ENCODE peak calls at places on chromosomes 1 and 21, in nine cellular contexts. One of them, this sample, is unnamed.

GRCh38 chr1:45299981-45300668 is 26.6 kb upstream of the HPDL start:
- DNase-seq in AG10803: peak
- DNase-seq in esophagus muscularis mucosa: no peak
- DNase-seq in right atrium auricular region: peak
- DNase-seq in tibial artery: peak
- DNase-seq in thoracic aorta: no peak
- DNase-seq in body of pancreas: peak
- DNase-seq in foreskin fibroblast: peak
- DNase-seq in AG09319: peak
- DNase-seq in this sample: no peak

GRCh38 chr1:1334835-1335234 is 3.8 kb downstream of the TAS1R3 start:
- DNase-seq in AG10803: no peak
- DNase-seq in esophagus muscularis mucosa: no peak
- DNase-seq in right atrium auricular region: no peak
- DNase-seq in tibial artery: no peak
- DNase-seq in thoracic aorta: no peak
- DNase-seq in body of pancreas: no peak
- DNase-seq in foreskin fibroblast: no peak
- DNase-seq in AG09319: no peak
- DNase-seq in this sample: no peak

GRCh38 chr1:230902349-230902923 is 34.1 kb upstream of the C1orf198 start:
- DNase-seq in AG10803: no peak
- DNase-seq in esophagus muscularis mucosa: no peak
- DNase-seq in right atrium auricular region: no peak
- DNase-seq in tibial artery: no peak
- DNase-seq in thoracic aorta: no peak
- DNase-seq in body of pancreas: no peak
- DNase-seq in foreskin fibroblast: no peak
- DNase-seq in AG09319: no peak
- DNase-seq in this sample: no peak

GRCh38 chr1:226154593-226154992 is 31.9 kb downstream of the ACBD3 start:
- DNase-seq in AG10803: no peak
- DNase-seq in esophagus muscularis mucosa: no peak
- DNase-seq in right atrium auricular region: no peak
- DNase-seq in tibial artery: no peak
- DNase-seq in thoracic aorta: no peak
- DNase-seq in body of pancreas: no peak
- DNase-seq in foreskin fibroblast: no peak
- DNase-seq in AG09319: no peak
- DNase-seq in this sample: no peak

GRCh38 chr1:30386145-30386926 is 337.0 kb downstream of the MATN1 start:
- DNase-seq in AG10803: no peak
- DNase-seq in esophagus muscularis mucosa: no peak
- DNase-seq in right atrium auricular region: no peak
- DNase-seq in tibial artery: no peak
- DNase-seq in thoracic aorta: no peak
- DNase-seq in body of pancreas: no peak
- DNase-seq in foreskin fibroblast: no peak
- DNase-seq in AG09319: no peak
- DNase-seq in this sample: no peak

GRCh38 chr1:22662318-22662717 is 9.3 kb downstream of the C1QB start:
- DNase-seq in AG10803: no peak
- DNase-seq in esophagus muscularis mucosa: no peak
- DNase-seq in right atrium auricular region: no peak
- DNase-seq in tibial artery: peak
- DNase-seq in thoracic aorta: no peak
- DNase-seq in body of pancreas: no peak
- DNase-seq in foreskin fibroblast: no peak
- DNase-seq in AG09319: no peak
- DNase-seq in this sample: no peak

GRCh38 chr1:91650764-91651163 is 150.1 kb downstream of the CDC7 start:
- DNase-seq in AG10803: peak
- DNase-seq in esophagus muscularis mucosa: peak
- DNase-seq in right atrium auricular region: peak
- DNase-seq in tibial artery: peak
- DNase-seq in thoracic aorta: peak
- DNase-seq in body of pancreas: peak
- DNase-seq in foreskin fibroblast: peak
- DNase-seq in AG09319: peak
- DNase-seq in this sample: peak

GRCh38 chr1:199808110-199808870 is 219.2 kb upstream of the NR5A2 start:
- DNase-seq in AG10803: peak
- DNase-seq in esophagus muscularis mucosa: peak
- DNase-seq in right atrium auricular region: no peak
- DNase-seq in tibial artery: no peak
- DNase-seq in thoracic aorta: no peak
- DNase-seq in body of pancreas: no peak
- DNase-seq in foreskin fibroblast: no peak
- DNase-seq in AG09319: no peak
- DNase-seq in this sample: no peak

GRCh38 chr1:153245466-153245865 is 14.0 kb upstream of the LORICRIN start:
- DNase-seq in AG10803: no peak
- DNase-seq in esophagus muscularis mucosa: peak
- DNase-seq in right atrium auricular region: peak
- DNase-seq in tibial artery: no peak
- DNase-seq in thoracic aorta: no peak
- DNase-seq in body of pancreas: no peak
- DNase-seq in foreskin fibroblast: no peak
- DNase-seq in AG09319: no peak
- DNase-seq in this sample: no peak

GRCh38 chr1:101520302-101520701 is 283.5 kb downstream of the S1PR1 start:
- DNase-seq in AG10803: peak
- DNase-seq in esophagus muscularis mucosa: no peak
- DNase-seq in right atrium auricular region: no peak
- DNase-seq in tibial artery: no peak
- DNase-seq in thoracic aorta: no peak
- DNase-seq in body of pancreas: peak
- DNase-seq in foreskin fibroblast: peak
- DNase-seq in AG09319: peak
- DNase-seq in this sample: no peak

GRCh38 chr1:213231795-213232231 is 180.8 kb downstream of the RPS6KC1 start:
- DNase-seq in AG10803: no peak
- DNase-seq in esophagus muscularis mucosa: no peak
- DNase-seq in right atrium auricular region: no peak
- DNase-seq in tibial artery: no peak
- DNase-seq in thoracic aorta: no peak
- DNase-seq in body of pancreas: no peak
- DNase-seq in foreskin fibroblast: peak
- DNase-seq in AG09319: no peak
- DNase-seq in this sample: no peak

GRCh38 chr1:23619299-23620188 is 60.2 kb upstream of the ID3 start:
- DNase-seq in AG10803: no peak
- DNase-seq in esophagus muscularis mucosa: no peak
- DNase-seq in right atrium auricular region: no peak
- DNase-seq in tibial artery: no peak
- DNase-seq in thoracic aorta: no peak
- DNase-seq in body of pancreas: peak
- DNase-seq in foreskin fibroblast: no peak
- DNase-seq in AG09319: no peak
- DNase-seq in this sample: no peak

GRCh38 chr1:63867429-63868176 is 93.8 kb downstream of the ROR1 start:
- DNase-seq in AG10803: no peak
- DNase-seq in esophagus muscularis mucosa: no peak
- DNase-seq in right atrium auricular region: no peak
- DNase-seq in tibial artery: no peak
- DNase-seq in thoracic aorta: no peak
- DNase-seq in body of pancreas: no peak
- DNase-seq in foreskin fibroblast: no peak
- DNase-seq in AG09319: no peak
- DNase-seq in this sample: no peak

GRCh38 chr1:151058682-151059341 is 610 bp downstream of the CDC42SE1 start:
- DNase-seq in AG10803: peak
- DNase-seq in esophagus muscularis mucosa: no peak
- DNase-seq in right atrium auricular region: no peak
- DNase-seq in tibial artery: no peak
- DNase-seq in thoracic aorta: no peak
- DNase-seq in body of pancreas: peak
- DNase-seq in foreskin fibroblast: no peak
- DNase-seq in AG09319: no peak
- DNase-seq in this sample: no peak

GRCh38 chr21:37155216-37155615 is 82.2 kb downstream of the TTC3 start:
- DNase-seq in AG10803: peak
- DNase-seq in esophagus muscularis mucosa: no peak
- DNase-seq in right atrium auricular region: no peak
- DNase-seq in tibial artery: no peak
- DNase-seq in thoracic aorta: no peak
- DNase-seq in body of pancreas: no peak
- DNase-seq in foreskin fibroblast: no peak
- DNase-seq in AG09319: no peak
- DNase-seq in this sample: no peak
- TF ChIP-seq CTCF in AG10803: no peak
- TF ChIP-seq CTCF in esophagus muscularis mucosa: no peak
- TF ChIP-seq CTCF in right atrium auricular region: no peak
- TF ChIP-seq CTCF in tibial artery: no peak
- TF ChIP-seq CTCF in thoracic aorta: no peak
- TF ChIP-seq CTCF in body of pancreas: no peak
- TF ChIP-seq CTCF in foreskin fibroblast: no peak
- TF ChIP-seq CTCF in AG09319: no peak
- TF ChIP-seq CTCF in this sample: no peak

DNA sequence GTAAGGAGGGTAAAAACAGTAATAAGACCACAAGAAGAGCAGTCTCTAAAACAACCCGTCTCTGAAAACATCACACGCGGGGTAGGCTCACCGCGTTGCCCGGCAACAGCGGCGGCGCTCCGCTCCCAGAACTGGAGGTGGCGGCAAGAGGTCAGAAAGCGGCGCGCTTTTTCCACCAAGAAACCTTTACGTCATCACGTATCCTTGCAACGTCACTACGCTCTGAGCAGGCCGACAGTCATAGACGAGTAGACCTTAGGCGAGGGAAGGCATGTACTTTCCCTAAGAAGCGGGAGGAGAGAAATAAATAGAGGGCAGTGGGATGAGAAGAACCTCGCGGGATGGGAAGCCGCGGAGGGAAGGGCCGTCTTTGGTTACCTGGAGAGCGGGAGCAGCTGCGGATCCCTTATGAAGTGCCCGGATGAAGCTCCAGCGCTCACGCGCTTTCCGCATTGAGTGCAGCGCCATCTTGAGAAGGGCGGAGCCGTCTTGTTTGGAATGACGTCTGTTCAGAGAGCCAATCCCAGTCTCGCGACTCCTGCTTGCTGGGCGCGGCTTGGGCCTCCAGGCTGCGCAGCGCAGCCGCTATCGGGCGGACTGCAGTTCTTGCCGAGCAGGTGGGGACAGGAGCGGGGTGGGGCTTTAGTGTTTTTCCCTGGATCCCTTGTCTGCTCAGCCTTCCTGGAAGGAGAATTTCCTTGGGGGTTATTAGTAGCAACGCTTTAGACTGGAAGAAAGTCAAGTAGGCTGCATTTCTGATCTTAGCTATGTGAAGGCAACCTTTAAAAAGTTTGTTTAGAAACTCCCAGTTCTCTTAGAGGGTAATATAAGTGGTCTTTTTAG is at the start of gene WARS2:
- DNase-seq in AG10803: peak
- DNase-seq in esophagus muscularis mucosa: peak
- DNase-seq in right atrium auricular region: peak
- DNase-seq in tibial artery: peak
- DNase-seq in thoracic aorta: peak
- DNase-seq in body of pancreas: peak
- DNase-seq in foreskin fibroblast: peak
- DNase-seq in AG09319: peak
- DNase-seq in this sample: peak
- TF ChIP-seq CTCF in AG10803: peak
- TF ChIP-seq CTCF in esophagus muscularis mucosa: no peak
- TF ChIP-seq CTCF in right atrium auricular region: peak
- TF ChIP-seq CTCF in tibial artery: no peak
- TF ChIP-seq CTCF in thoracic aorta: no peak
- TF ChIP-seq CTCF in body of pancreas: no peak
- TF ChIP-seq CTCF in foreskin fibroblast: no peak
- TF ChIP-seq CTCF in AG09319: peak
- TF ChIP-seq CTCF in this sample: no peak

GRCh38 chr1:54668567-54668966 is 27.0 kb downstream of the MROH7 start:
- DNase-seq in AG10803: no peak
- DNase-seq in esophagus muscularis mucosa: no peak
- DNase-seq in right atrium auricular region: no peak
- DNase-seq in tibial artery: no peak
- DNase-seq in thoracic aorta: no peak
- DNase-seq in body of pancreas: no peak
- DNase-seq in foreskin fibroblast: no peak
- DNase-seq in AG09319: no peak
- DNase-seq in this sample: no peak

GRCh38 chr1:54666333-54666732 is 24.7 kb downstream of the MROH7 start:
- DNase-seq in AG10803: no peak
- DNase-seq in esophagus muscularis mucosa: no peak
- DNase-seq in right atrium auricular region: no peak
- DNase-seq in tibial artery: no peak
- DNase-seq in thoracic aorta: no peak
- DNase-seq in body of pancreas: no peak
- DNase-seq in foreskin fibroblast: no peak
- DNase-seq in AG09319: no peak
- DNase-seq in this sample: no peak

GRCh38 chr1:54665852-54666251 is 24.3 kb downstream of the MROH7 start:
- DNase-seq in AG10803: no peak
- DNase-seq in esophagus muscularis mucosa: no peak
- DNase-seq in right atrium auricular region: no peak
- DNase-seq in tibial artery: no peak
- DNase-seq in thoracic aorta: no peak
- DNase-seq in body of pancreas: no peak
- DNase-seq in foreskin fibroblast: no peak
- DNase-seq in AG09319: no peak
- DNase-seq in this sample: no peak

GRCh38 chr1:54664364-54664763 is 22.8 kb downstream of the MROH7 start:
- DNase-seq in AG10803: no peak
- DNase-seq in esophagus muscularis mucosa: no peak
- DNase-seq in right atrium auricular region: no peak
- DNase-seq in tibial artery: no peak
- DNase-seq in thoracic aorta: no peak
- DNase-seq in body of pancreas: no peak
- DNase-seq in foreskin fibroblast: no peak
- DNase-seq in AG09319: no peak
- DNase-seq in this sample: no peak

DNA sequence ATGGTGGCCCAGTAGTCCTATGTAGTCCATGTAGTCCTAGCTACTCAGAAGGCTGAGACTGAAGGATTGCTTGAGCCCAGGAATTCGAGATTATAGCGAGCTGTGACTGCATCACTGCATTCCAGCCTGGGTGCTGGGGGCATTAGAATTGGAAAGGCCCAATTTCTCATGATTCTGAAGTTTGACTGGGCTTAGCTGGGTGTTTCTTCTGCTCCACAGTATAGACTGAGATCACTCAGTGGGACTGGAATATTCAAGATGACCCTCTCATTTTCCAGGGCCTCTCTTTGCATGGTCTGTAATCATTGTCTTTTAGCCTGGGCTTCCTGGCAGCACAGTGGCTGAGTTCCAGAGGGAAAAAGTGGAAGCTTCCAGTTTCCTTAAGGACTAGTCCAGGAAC is 26.2 kb downstream of the MROH7 start:
- DNase-seq in AG10803: no peak
- DNase-seq in esophagus muscularis mucosa: no peak
- DNase-seq in right atrium auricular region: no peak
- DNase-seq in tibial artery: no peak
- DNase-seq in thoracic aorta: no peak
- DNase-seq in body of pancreas: no peak
- DNase-seq in foreskin fibroblast: no peak
- DNase-seq in AG09319: no peak
- DNase-seq in this sample: no peak
- TF ChIP-seq CTCF in AG10803: no peak
- TF ChIP-seq CTCF in esophagus muscularis mucosa: no peak
- TF ChIP-seq CTCF in right atrium auricular region: no peak
- TF ChIP-seq CTCF in tibial artery: no peak
- TF ChIP-seq CTCF in thoracic aorta: no peak
- TF ChIP-seq CTCF in body of pancreas: no peak
- TF ChIP-seq CTCF in foreskin fibroblast: no peak
- TF ChIP-seq CTCF in AG09319: no peak
- TF ChIP-seq CTCF in this sample: no peak

GRCh38 chr1:156419863-156420208 is 50.8 kb downstream of the RHBG start:
- DNase-seq in AG10803: no peak
- DNase-seq in esophagus muscularis mucosa: no peak
- DNase-seq in right atrium auricular region: no peak
- DNase-seq in tibial artery: no peak
- DNase-seq in thoracic aorta: no peak
- DNase-seq in body of pancreas: no peak
- DNase-seq in foreskin fibroblast: no peak
- DNase-seq in AG09319: no peak
- DNase-seq in this sample: no peak
- TF ChIP-seq CTCF in AG10803: peak
- TF ChIP-seq CTCF in esophagus muscularis mucosa: no peak
- TF ChIP-seq CTCF in right atrium auricular region: no peak
- TF ChIP-seq CTCF in tibial artery: no peak
- TF ChIP-seq CTCF in thoracic aorta: no peak
- TF ChIP-seq CTCF in body of pancreas: no peak
- TF ChIP-seq CTCF in foreskin fibroblast: no peak
- TF ChIP-seq CTCF in AG09319: no peak
- TF ChIP-seq CTCF in this sample: no peak

This sample was measured in omental fat pad.